ENCODE peak calls at places on chromosomes 13 and 19, in five cellular contexts. Q is aorta; I is naive thymus-derived CD4-positive, alpha-beta T cell; E is CD4-positive, CD25-positive, alpha-beta regulatory T cell; J is body of pancreas. H is an unnamed sample.

GRCh38 chr13:98405107-98405571 is 171.8 kb downstream of the STK24 start:
- DNase-seq in Q (no peak), I (no peak), E (no peak), J (peak), H (no peak)

GRCh38 chr19:3494051-3494450 is 6.4 kb downstream of the DOHH start:
- DNase-seq in Q (no peak), I (no peak), E (no peak), J (no peak), H (no peak)

GRCh38 chr19:47589824-47590223 is 16.9 kb upstream of the ZNF541 start:
- DNase-seq in Q (no peak), I (no peak), E (no peak), J (no peak), H (no peak)

GRCh38 chr13:19984430-19985218 is 26.1 kb downstream of the ZMYM2 start:
- DNase-seq in Q (no peak), I (no peak), E (peak), J (no peak), H (peak)

GRCh38 chr19:33339016-33339749 is 34.3 kb upstream of the CEBPG start:
- DNase-seq in Q (no peak), I (no peak), E (no peak), J (no peak), H (no peak)

GRCh38 chr19:47779524-47780214 is 1.2 kb downstream of the SELENOW start:
- DNase-seq in Q (peak), I (no peak), E (no peak), J (peak), H (no peak)

GRCh38 chr19:19661675-19662251 is 1.7 kb downstream of the ATP13A1 start:
- DNase-seq in Q (no peak), I (no peak), E (peak), J (no peak), H (peak)

GRCh38 chr13:107124730-107125129 is 556.8 kb upstream of the ARGLU1 start:
- DNase-seq in Q (no peak), I (no peak), E (no peak), J (no peak), H (no peak)

GRCh38 chr13:76822691-76823267 is 63.4 kb downstream of the KCTD12 start:
- DNase-seq in Q (no peak), I (no peak), E (no peak), J (no peak), H (no peak)

GRCh38 chr19:31278555-31279435 is 70.4 kb downstream of the TSHZ3 start:
- DNase-seq in Q (no peak), I (no peak), E (no peak), J (no peak), H (no peak)

GRCh38 chr13:109331898-109332297 is 454.5 kb downstream of the IRS2 start:
- DNase-seq in Q (no peak), I (no peak), E (no peak), J (no peak), H (no peak)

GRCh38 chr13:53885997-53886396 is 857.4 kb downstream of the OLFM4 start:
- DNase-seq in Q (no peak), I (no peak), E (no peak), J (no peak), H (no peak)

GRCh38 chr13:67275351-67275989 is 45.3 kb upstream of the PCDH9 start:
- DNase-seq in Q (no peak), I (no peak), E (no peak), J (no peak), H (no peak)

GRCh38 chr13:79485451-79485850 is 4.5 kb downstream of the NDFIP2 start:
- DNase-seq in Q (no peak), I (no peak), E (no peak), J (no peak), H (no peak)

GRCh38 chr13:26025771-26026170 is 26.0 kb downstream of the SHISA2 start:
- DNase-seq in Q (no peak), I (no peak), E (no peak), J (no peak), H (no peak)

GRCh38 chr13:20193142-20193923 is 595 bp upstream of the GJB2 start:
- DNase-seq in Q (no peak), I (peak), E (no peak), J (no peak), H (no peak)

GRCh38 chr13:20843177-20843576 is 59.4 kb downstream of the XPO4 start:
- DNase-seq in Q (no peak), I (no peak), E (no peak), J (no peak), H (no peak)

GRCh38 chr13:26867451-26868067 is 107.0 kb upstream of the GPR12 start:
- DNase-seq in Q (no peak), I (no peak), E (no peak), J (no peak), H (no peak)

GRCh38 chr19:55305491-55305890 is 19.6 kb downstream of the TMEM150B start:
- DNase-seq in Q (no peak), I (peak), E (peak), J (peak), H (peak)

GRCh38 chr13:44437356-44438233 is 64.0 kb downstream of the SERP2 start:
- DNase-seq in Q (no peak), I (peak), E (no peak), J (no peak), H (peak)

GRCh38 chr13:94345374-94346195 is 133.9 kb downstream of the DCT start:
- DNase-seq in Q (no peak), I (peak), E (no peak), J (no peak), H (peak)

GRCh38 chr19:13181747-13182388 is 31.7 kb downstream of the IER2 start:
- DNase-seq in Q (peak), I (no peak), E (no peak), J (peak), H (no peak)

GRCh38 chr19:27679399-27679798 is 1533.6 kb downstream of the UQCRFS1 start:
- DNase-seq in Q (no peak), I (no peak), E (no peak), J (no peak), H (no peak)

GRCh38 chr19:41758846-41759245 is 3.5 kb downstream of the CEACAM6 start:
- DNase-seq in Q (no peak), I (no peak), E (no peak), J (no peak), H (no peak)

GRCh38 chr13:51739403-51740112 is 64.4 kb downstream of the DHRS12 start:
- DNase-seq in Q (no peak), I (no peak), E (no peak), J (no peak), H (no peak)

GRCh38 chr19:30388327-30388726 is 16.1 kb downstream of the ZNF536 start:
- DNase-seq in Q (no peak), I (no peak), E (no peak), J (no peak), H (no peak)

GRCh38 chr13:75359266-75359665 is 122.7 kb downstream of the TBC1D4 start:
- DNase-seq in Q (no peak), I (no peak), E (no peak), J (no peak), H (no peak)

GRCh38 chr19:23287620-23288019 is 37.4 kb upstream of the ZNF724 start:
- DNase-seq in Q (no peak), I (no peak), E (no peak), J (no peak), H (no peak)

GRCh38 chr13:55439450-55439849 is 1701.3 kb upstream of the PRR20A start:
- DNase-seq in Q (no peak), I (no peak), E (no peak), J (no peak), H (no peak)

GRCh38 chr13:114119196-114119595 is 13.2 kb downstream of the RASA3 start:
- DNase-seq in Q (no peak), I (no peak), E (no peak), J (no peak), H (no peak)

GRCh38 chr19:6103894-6104293 is 6.4 kb downstream of the RFX2 start:
- DNase-seq in Q (no peak), I (no peak), E (no peak), J (no peak), H (no peak)

GRCh38 chr13:44373601-44374347 is at the start of gene SERP2:
- DNase-seq in Q (peak), I (peak), E (no peak), J (no peak), H (no peak)

GRCh38 chr13:48801255-48801654 is 147.5 kb downstream of the CYSLTR2 start:
- DNase-seq in Q (no peak), I (no peak), E (no peak), J (no peak), H (no peak)

GRCh38 chr19:28961772-28962500 is 251.0 kb downstream of the UQCRFS1 start:
- DNase-seq in Q (no peak), I (no peak), E (no peak), J (no peak), H (no peak)
- H3K4me3 ChIP-seq in Q (no peak), I (no peak), E (no peak), J (no peak), H (no peak)

GRCh38 chr19:52962394-52963228 is at the start of gene ZNF816:
- DNase-seq in Q (peak), I (peak), E (peak), J (peak), H (peak)
- H3K4me3 ChIP-seq in Q (peak), I (peak), E (peak), J (peak), H (peak)

DNA sequence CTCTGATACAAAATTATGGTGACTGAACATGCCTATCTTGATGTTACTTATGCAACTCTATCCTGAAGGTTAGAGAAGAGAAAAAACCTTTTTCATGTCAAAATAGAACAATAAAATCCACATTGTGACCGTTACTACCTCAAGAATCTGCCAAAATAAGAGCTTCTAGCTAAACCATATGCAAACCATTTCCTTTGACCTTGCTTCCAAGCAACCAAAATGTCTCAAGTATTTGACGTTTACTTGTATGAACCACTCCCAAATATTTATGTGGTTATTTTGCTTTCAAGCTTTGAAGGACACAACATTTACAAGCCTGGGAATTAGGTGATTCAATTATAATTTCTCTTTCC is 13.9 kb downstream of the FOXO1 start:
- DNase-seq in Q (no peak), I (no peak), E (no peak), J (no peak), H (peak)
- H3K4me3 ChIP-seq in Q (no peak), I (no peak), E (peak), J (no peak), H (no peak)

DNA sequence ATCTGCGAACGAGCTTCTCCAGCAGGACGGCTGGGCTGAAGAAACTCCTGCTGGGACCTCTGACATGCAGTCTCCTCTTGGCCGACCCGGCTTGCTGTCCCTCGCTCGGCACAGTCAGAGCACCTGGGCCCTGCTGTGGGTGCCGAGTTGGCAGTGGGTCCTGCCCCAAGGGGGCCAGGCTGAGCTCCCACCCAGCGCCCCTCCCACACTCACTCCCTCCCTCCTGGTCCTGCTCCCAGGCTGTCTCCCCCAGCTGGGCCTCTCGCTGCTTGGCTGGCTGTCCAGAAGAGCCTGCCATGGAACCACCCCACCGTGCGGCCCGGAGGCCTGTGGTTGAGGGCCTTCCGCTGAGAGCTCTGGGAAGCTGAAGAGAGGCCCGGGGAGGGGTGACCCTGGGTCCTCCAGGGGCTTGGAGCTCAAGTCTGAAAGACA is 6.0 kb downstream of the AKT2 start:
- DNase-seq in Q (peak), I (no peak), E (no peak), J (no peak), H (no peak)
- H3K4me3 ChIP-seq in Q (no peak), I (no peak), E (no peak), J (no peak), H (no peak)

GRCh38 chr19:5035817-5036732 is 67.2 kb downstream of the KDM4B start:
- DNase-seq in Q (no peak), I (no peak), E (no peak), J (no peak), H (no peak)
- H3K4me3 ChIP-seq in Q (no peak), I (no peak), E (no peak), J (no peak), H (no peak)

GRCh38 chr13:41426047-41426446 is 31.3 kb upstream of the RGCC start:
- DNase-seq in Q (no peak), I (no peak), E (no peak), J (no peak), H (no peak)

GRCh38 chr13:41427700-41428099 is 29.6 kb upstream of the RGCC start:
- DNase-seq in Q (no peak), I (no peak), E (no peak), J (no peak), H (no peak)

DNA sequence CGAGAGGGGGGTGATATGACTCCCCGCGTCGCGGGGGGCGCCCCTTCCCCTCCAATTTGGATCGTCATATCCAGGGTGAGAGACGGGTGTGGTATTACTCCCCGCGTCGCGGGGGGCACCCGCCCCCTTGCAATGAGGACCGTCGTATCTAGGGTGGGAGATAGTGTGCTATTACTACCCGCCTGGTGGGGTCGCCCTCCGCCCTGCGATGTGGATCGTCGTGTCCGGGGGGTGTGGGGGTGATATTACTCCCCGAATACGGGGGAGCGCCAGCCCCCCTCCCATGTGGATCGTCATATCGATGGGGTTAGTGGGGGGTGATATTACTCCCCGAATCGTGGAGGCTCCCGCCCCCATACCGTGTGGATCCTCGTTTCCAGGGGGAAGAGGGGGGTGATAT is 29.2 kb upstream of the RGCC start:
- DNase-seq in Q (no peak), I (peak), E (peak), J (no peak), H (peak)
- H3K4me3 ChIP-seq in Q (no peak), I (no peak), E (no peak), J (no peak), H (no peak)

GRCh38 chr19:428144-428543 is 19.2 kb upstream of the C2CD4C start:
- DNase-seq in Q (no peak), I (no peak), E (no peak), J (no peak), H (no peak)
- H3K4me3 ChIP-seq in Q (no peak), I (no peak), E (no peak), J (no peak), H (no peak)

H was measured in CD4-positive, alpha-beta memory T cell.